ENCODE peak calls at places on chromosomes 4 and X, in five cellular contexts. One of them, this sample, is unnamed.

GRCh38 chrX:134747006-134747405 is 88.7 kb upstream of the PLAC1 start:
- DNase-seq in activated CD8-positive, alpha-beta memory T cell treated with anti-CD3 and anti-CD28 coated beads, Interleukin-2, amount 50 U/mL, for 4 hours: no peak
- DNase-seq in astrocyte of the cerebellum: no peak
- DNase-seq in stimulated activated CD8-positive, alpha-beta memory T cell treated with anti-CD3 and anti-CD28 coated beads, Interleukin-4, amount 100 ng/mL, for 24 hours: no peak
- DNase-seq in MV-4-11: no peak
- DNase-seq in this sample: no peak

GRCh38 chr4:71210831-71211230 is 128.0 kb upstream of the SLC4A4 start:
- DNase-seq in astrocyte of the cerebellum: no peak
- DNase-seq in activated CD8-positive, alpha-beta memory T cell treated with anti-CD3 and anti-CD28 coated beads, Interleukin-2, amount 50 U/mL, for 4 hours: no peak
- DNase-seq in stimulated activated CD8-positive, alpha-beta memory T cell treated with anti-CD3 and anti-CD28 coated beads, Interleukin-4, amount 100 ng/mL, for 24 hours: no peak
- DNase-seq in MV-4-11: no peak
- DNase-seq in this sample: no peak

GRCh38 chrX:111270339-111270738 is at the start of gene CAPN6:
- DNase-seq in astrocyte of the cerebellum: no peak
- DNase-seq in MV-4-11: peak
- DNase-seq in stimulated activated CD8-positive, alpha-beta memory T cell treated with anti-CD3 and anti-CD28 coated beads, Interleukin-4, amount 100 ng/mL, for 24 hours: no peak
- DNase-seq in activated CD8-positive, alpha-beta memory T cell treated with anti-CD3 and anti-CD28 coated beads, Interleukin-2, amount 50 U/mL, for 4 hours: no peak
- DNase-seq in this sample: no peak

GRCh38 chr4:5554376-5554775 is 154.0 kb downstream of the EVC2 start:
- DNase-seq in astrocyte of the cerebellum: no peak
- DNase-seq in stimulated activated CD8-positive, alpha-beta memory T cell treated with anti-CD3 and anti-CD28 coated beads, Interleukin-4, amount 100 ng/mL, for 24 hours: no peak
- DNase-seq in MV-4-11: no peak
- DNase-seq in activated CD8-positive, alpha-beta memory T cell treated with anti-CD3 and anti-CD28 coated beads, Interleukin-2, amount 50 U/mL, for 4 hours: no peak
- DNase-seq in this sample: no peak

GRCh38 chrX:78375894-78376293 is 48.5 kb upstream of the CYSLTR1 start:
- DNase-seq in activated CD8-positive, alpha-beta memory T cell treated with anti-CD3 and anti-CD28 coated beads, Interleukin-2, amount 50 U/mL, for 4 hours: no peak
- DNase-seq in MV-4-11: peak
- DNase-seq in astrocyte of the cerebellum: no peak
- DNase-seq in stimulated activated CD8-positive, alpha-beta memory T cell treated with anti-CD3 and anti-CD28 coated beads, Interleukin-4, amount 100 ng/mL, for 24 hours: no peak
- DNase-seq in this sample: no peak

GRCh38 chrX:153600032-153600373 is 1.1 kb upstream of the CCNQ start:
- DNase-seq in astrocyte of the cerebellum: no peak
- DNase-seq in stimulated activated CD8-positive, alpha-beta memory T cell treated with anti-CD3 and anti-CD28 coated beads, Interleukin-4, amount 100 ng/mL, for 24 hours: no peak
- DNase-seq in MV-4-11: no peak
- DNase-seq in activated CD8-positive, alpha-beta memory T cell treated with anti-CD3 and anti-CD28 coated beads, Interleukin-2, amount 50 U/mL, for 4 hours: no peak
- DNase-seq in this sample: no peak

GRCh38 chr4:142556613-142557012 is 289.5 kb downstream of the INPP4B start:
- DNase-seq in astrocyte of the cerebellum: no peak
- DNase-seq in stimulated activated CD8-positive, alpha-beta memory T cell treated with anti-CD3 and anti-CD28 coated beads, Interleukin-4, amount 100 ng/mL, for 24 hours: no peak
- DNase-seq in MV-4-11: no peak
- DNase-seq in activated CD8-positive, alpha-beta memory T cell treated with anti-CD3 and anti-CD28 coated beads, Interleukin-2, amount 50 U/mL, for 4 hours: no peak
- DNase-seq in this sample: no peak

GRCh38 chr4:158821228-158822009 is 52.6 kb downstream of the FNIP2 start:
- DNase-seq in stimulated activated CD8-positive, alpha-beta memory T cell treated with anti-CD3 and anti-CD28 coated beads, Interleukin-4, amount 100 ng/mL, for 24 hours: no peak
- DNase-seq in astrocyte of the cerebellum: no peak
- DNase-seq in MV-4-11: peak
- DNase-seq in activated CD8-positive, alpha-beta memory T cell treated with anti-CD3 and anti-CD28 coated beads, Interleukin-2, amount 50 U/mL, for 4 hours: no peak
- DNase-seq in this sample: peak

GRCh38 chr4:83558693-83559092 is 22.8 kb downstream of the GPAT3 start:
- DNase-seq in MV-4-11: peak
- DNase-seq in astrocyte of the cerebellum: no peak
- DNase-seq in activated CD8-positive, alpha-beta memory T cell treated with anti-CD3 and anti-CD28 coated beads, Interleukin-2, amount 50 U/mL, for 4 hours: no peak
- DNase-seq in stimulated activated CD8-positive, alpha-beta memory T cell treated with anti-CD3 and anti-CD28 coated beads, Interleukin-4, amount 100 ng/mL, for 24 hours: no peak
- DNase-seq in this sample: no peak

GRCh38 chr4:5200546-5200945 is 149.3 kb downstream of the STK32B start:
- DNase-seq in stimulated activated CD8-positive, alpha-beta memory T cell treated with anti-CD3 and anti-CD28 coated beads, Interleukin-4, amount 100 ng/mL, for 24 hours: no peak
- DNase-seq in astrocyte of the cerebellum: no peak
- DNase-seq in MV-4-11: no peak
- DNase-seq in activated CD8-positive, alpha-beta memory T cell treated with anti-CD3 and anti-CD28 coated beads, Interleukin-2, amount 50 U/mL, for 4 hours: no peak
- DNase-seq in this sample: no peak

GRCh38 chr4:85928775-85929585 is 430.9 kb downstream of the MAPK10 start:
- DNase-seq in MV-4-11: peak
- DNase-seq in activated CD8-positive, alpha-beta memory T cell treated with anti-CD3 and anti-CD28 coated beads, Interleukin-2, amount 50 U/mL, for 4 hours: no peak
- DNase-seq in astrocyte of the cerebellum: no peak
- DNase-seq in stimulated activated CD8-positive, alpha-beta memory T cell treated with anti-CD3 and anti-CD28 coated beads, Interleukin-4, amount 100 ng/mL, for 24 hours: no peak
- DNase-seq in this sample: no peak

GRCh38 chr4:71396382-71396781 is 57.6 kb downstream of the SLC4A4 start:
- DNase-seq in stimulated activated CD8-positive, alpha-beta memory T cell treated with anti-CD3 and anti-CD28 coated beads, Interleukin-4, amount 100 ng/mL, for 24 hours: no peak
- DNase-seq in MV-4-11: no peak
- DNase-seq in activated CD8-positive, alpha-beta memory T cell treated with anti-CD3 and anti-CD28 coated beads, Interleukin-2, amount 50 U/mL, for 4 hours: no peak
- DNase-seq in astrocyte of the cerebellum: no peak
- DNase-seq in this sample: no peak

GRCh38 chr4:170008376-170008775 is 17.8 kb downstream of the MFAP3L start:
- DNase-seq in activated CD8-positive, alpha-beta memory T cell treated with anti-CD3 and anti-CD28 coated beads, Interleukin-2, amount 50 U/mL, for 4 hours: no peak
- DNase-seq in stimulated activated CD8-positive, alpha-beta memory T cell treated with anti-CD3 and anti-CD28 coated beads, Interleukin-4, amount 100 ng/mL, for 24 hours: no peak
- DNase-seq in astrocyte of the cerebellum: no peak
- DNase-seq in MV-4-11: peak
- DNase-seq in this sample: no peak

GRCh38 chr4:40656221-40656863 is 26.7 kb upstream of the RBM47 start:
- DNase-seq in MV-4-11: peak
- DNase-seq in astrocyte of the cerebellum: no peak
- DNase-seq in activated CD8-positive, alpha-beta memory T cell treated with anti-CD3 and anti-CD28 coated beads, Interleukin-2, amount 50 U/mL, for 4 hours: no peak
- DNase-seq in stimulated activated CD8-positive, alpha-beta memory T cell treated with anti-CD3 and anti-CD28 coated beads, Interleukin-4, amount 100 ng/mL, for 24 hours: no peak
- DNase-seq in this sample: no peak

GRCh38 chrX:41906515-41907165 is 16.7 kb downstream of the CASK start:
- DNase-seq in astrocyte of the cerebellum: no peak
- DNase-seq in stimulated activated CD8-positive, alpha-beta memory T cell treated with anti-CD3 and anti-CD28 coated beads, Interleukin-4, amount 100 ng/mL, for 24 hours: no peak
- DNase-seq in activated CD8-positive, alpha-beta memory T cell treated with anti-CD3 and anti-CD28 coated beads, Interleukin-2, amount 50 U/mL, for 4 hours: no peak
- DNase-seq in MV-4-11: no peak
- DNase-seq in this sample: no peak

GRCh38 chrX:11929476-11929875 is 171.4 kb downstream of the MSL3 start:
- DNase-seq in MV-4-11: no peak
- DNase-seq in stimulated activated CD8-positive, alpha-beta memory T cell treated with anti-CD3 and anti-CD28 coated beads, Interleukin-4, amount 100 ng/mL, for 24 hours: no peak
- DNase-seq in activated CD8-positive, alpha-beta memory T cell treated with anti-CD3 and anti-CD28 coated beads, Interleukin-2, amount 50 U/mL, for 4 hours: no peak
- DNase-seq in astrocyte of the cerebellum: no peak
- DNase-seq in this sample: no peak

GRCh38 chrX:130770615-130771014 is 132.4 kb downstream of the ENOX2 start:
- DNase-seq in MV-4-11: peak
- DNase-seq in activated CD8-positive, alpha-beta memory T cell treated with anti-CD3 and anti-CD28 coated beads, Interleukin-2, amount 50 U/mL, for 4 hours: no peak
- DNase-seq in stimulated activated CD8-positive, alpha-beta memory T cell treated with anti-CD3 and anti-CD28 coated beads, Interleukin-4, amount 100 ng/mL, for 24 hours: no peak
- DNase-seq in astrocyte of the cerebellum: peak
- DNase-seq in this sample: no peak

This sample was measured in stimulated activated effector memory CD8-positive, alpha-beta T cell treated with anti-CD3 and anti-CD28 coated beads, Interleukin-12 subunit alpha, Interleukin-12 subunit beta, amount 100 ng/mL, for 72 hours.